ENCODE peak calls at places on chromosomes 11 and 22, in five cellular contexts. One of them, this sample, is unnamed.

GRCh38 chr11:14248577-14248976 is 110.4 kb downstream of the RRAS2 start:
- DNase-seq in kidney: no peak
- DNase-seq in neural crest cell: peak; percentile 16
- DNase-seq in RWPE1: no peak
- DNase-seq in transverse colon: no peak
- DNase-seq in this sample: no peak

GRCh38 chr22:29528144-29528543 is 25.4 kb downstream of the THOC5 start:
- DNase-seq in RWPE1: no peak
- DNase-seq in neural crest cell: no peak
- DNase-seq in transverse colon: no peak
- DNase-seq in kidney: no peak
- DNase-seq in this sample: no peak

GRCh38 chr11:81585534-81585933 is 1148.1 kb downstream of the FAM181B start:
- DNase-seq in kidney: no peak
- DNase-seq in RWPE1: no peak
- DNase-seq in transverse colon: no peak
- DNase-seq in neural crest cell: no peak
- DNase-seq in this sample: no peak

GRCh38 chr11:75499423-75500305 is 26.1 kb downstream of the GDPD5 start:
- DNase-seq in transverse colon: peak; percentile 32
- DNase-seq in kidney: no peak
- DNase-seq in RWPE1: peak; percentile 89
- DNase-seq in neural crest cell: no peak
- DNase-seq in this sample: peak; percentile 95

GRCh38 chr11:19954899-19955298 is 205.4 kb downstream of the DBX1 start:
- DNase-seq in kidney: no peak
- DNase-seq in transverse colon: no peak
- DNase-seq in RWPE1: no peak
- DNase-seq in neural crest cell: no peak
- DNase-seq in this sample: no peak

GRCh38 chr11:102802341-102802740 is 4.4 kb upstream of the MMP1 start:
- DNase-seq in RWPE1: no peak
- DNase-seq in kidney: no peak
- DNase-seq in neural crest cell: no peak
- DNase-seq in transverse colon: no peak
- DNase-seq in this sample: peak; percentile 75

GRCh38 chr11:57500526-57500925 is 15.0 kb downstream of the SLC43A1 start:
- DNase-seq in transverse colon: no peak
- DNase-seq in neural crest cell: no peak
- DNase-seq in kidney: no peak
- DNase-seq in RWPE1: no peak
- DNase-seq in this sample: no peak

GRCh38 chr11:121420398-121420797 is 31.7 kb upstream of the SORL1 start:
- DNase-seq in transverse colon: no peak
- DNase-seq in neural crest cell: no peak
- DNase-seq in kidney: no peak
- DNase-seq in RWPE1: no peak
- DNase-seq in this sample: no peak

GRCh38 chr11:134270250-134270714 is 5.9 kb upstream of the GLB1L3 start:
- DNase-seq in kidney: no peak
- DNase-seq in neural crest cell: no peak
- DNase-seq in RWPE1: no peak
- DNase-seq in transverse colon: no peak
- DNase-seq in this sample: no peak

GRCh38 chr22:40547729-40548143 is 88.8 kb downstream of the MRTFA start:
- DNase-seq in kidney: no peak
- DNase-seq in transverse colon: no peak
- DNase-seq in neural crest cell: no peak
- DNase-seq in RWPE1: no peak
- DNase-seq in this sample: no peak

GRCh38 chr11:133078591-133079179 is 453.6 kb downstream of the OPCML start:
- DNase-seq in kidney: no peak
- DNase-seq in RWPE1: peak; percentile 21
- DNase-seq in neural crest cell: peak; percentile 72
- DNase-seq in transverse colon: peak; percentile 20
- DNase-seq in this sample: peak; percentile 30

GRCh38 chr11:119320593-119321524 is 3.9 kb upstream of the MCAM start:
- DNase-seq in neural crest cell: peak; percentile 59
- DNase-seq in kidney: peak; percentile 87
- DNase-seq in transverse colon: peak; percentile 72
- DNase-seq in RWPE1: no peak
- DNase-seq in this sample: no peak

GRCh38 chr22:32005453-32005852 is 37.6 kb upstream of the SLC5A1 start:
- DNase-seq in neural crest cell: no peak
- DNase-seq in kidney: no peak
- DNase-seq in RWPE1: peak; percentile 13
- DNase-seq in transverse colon: no peak
- DNase-seq in this sample: peak; percentile 64

GRCh38 chr11:57644748-57645715 is 4.7 kb downstream of the YPEL4 start:
- DNase-seq in RWPE1: peak; percentile 75
- DNase-seq in kidney: peak; percentile 91
- DNase-seq in neural crest cell: peak; percentile 86
- DNase-seq in transverse colon: peak; percentile 87
- DNase-seq in this sample: peak; percentile 57

GRCh38 chr11:12682288-12682687 is 8.1 kb downstream of the TEAD1 start:
- DNase-seq in kidney: no peak
- DNase-seq in neural crest cell: no peak
- DNase-seq in RWPE1: no peak
- DNase-seq in transverse colon: no peak
- DNase-seq in this sample: no peak

GRCh38 chr11:12680940-12681258 is 6.7 kb downstream of the TEAD1 start:
- DNase-seq in RWPE1: no peak
- DNase-seq in kidney: no peak
- DNase-seq in transverse colon: no peak
- DNase-seq in neural crest cell: no peak
- DNase-seq in this sample: no peak

GRCh38 chr11:12680246-12680939 is 6.2 kb downstream of the TEAD1 start:
- DNase-seq in RWPE1: peak; percentile 63
- DNase-seq in neural crest cell: peak; percentile 73
- DNase-seq in kidney: peak; percentile 93
- DNase-seq in transverse colon: peak; percentile 91
- DNase-seq in this sample: peak; percentile 87

GRCh38 chr11:12682730-12683500 is 8.7 kb downstream of the TEAD1 start:
- DNase-seq in kidney: no peak
- DNase-seq in transverse colon: no peak
- DNase-seq in RWPE1: no peak
- DNase-seq in neural crest cell: no peak
- DNase-seq in this sample: no peak

GRCh38 chr11:12681462-12681861 is 7.2 kb downstream of the TEAD1 start:
- DNase-seq in transverse colon: no peak
- DNase-seq in kidney: no peak
- DNase-seq in neural crest cell: no peak
- DNase-seq in RWPE1: no peak
- DNase-seq in this sample: no peak
- TF ChIP-seq CTCF in transverse colon: no peak
- TF ChIP-seq CTCF in kidney: no peak
- TF ChIP-seq CTCF in neural crest cell: no peak
- TF ChIP-seq CTCF in RWPE1: no peak
- TF ChIP-seq CTCF in this sample: no peak

GRCh38 chr11:27124514-27125264 is 84.1 kb downstream of the BBOX1 start:
- DNase-seq in transverse colon: no peak
- DNase-seq in neural crest cell: no peak
- DNase-seq in kidney: no peak
- DNase-seq in RWPE1: peak; percentile 13
- DNase-seq in this sample: peak; percentile 51
- TF ChIP-seq CTCF in transverse colon: no peak
- TF ChIP-seq CTCF in neural crest cell: no peak
- TF ChIP-seq CTCF in kidney: peak; percentile 2
- TF ChIP-seq CTCF in RWPE1: no peak
- TF ChIP-seq CTCF in this sample: peak; percentile 70

GRCh38 chr11:70669871-70670683 is 271.7 kb downstream of the CTTN start:
- DNase-seq in neural crest cell: no peak
- DNase-seq in kidney: no peak
- DNase-seq in RWPE1: no peak
- DNase-seq in transverse colon: no peak
- DNase-seq in this sample: no peak
- TF ChIP-seq CTCF in neural crest cell: no peak
- TF ChIP-seq CTCF in kidney: no peak
- TF ChIP-seq CTCF in RWPE1: no peak
- TF ChIP-seq CTCF in transverse colon: no peak
- TF ChIP-seq CTCF in this sample: no peak

GRCh38 chr22:22753526-22754267 is 109.3 kb downstream of the GGTLC2 start:
- DNase-seq in neural crest cell: peak; percentile 59
- DNase-seq in RWPE1: peak; percentile 57
- DNase-seq in kidney: peak; percentile 87
- DNase-seq in transverse colon: peak; percentile 79
- DNase-seq in this sample: peak; percentile 6
- TF ChIP-seq CTCF in neural crest cell: peak; percentile 70
- TF ChIP-seq CTCF in RWPE1: peak; percentile 43
- TF ChIP-seq CTCF in kidney: peak; percentile 38
- TF ChIP-seq CTCF in transverse colon: peak; percentile 57
- TF ChIP-seq CTCF in this sample: peak; percentile 77

DNA sequence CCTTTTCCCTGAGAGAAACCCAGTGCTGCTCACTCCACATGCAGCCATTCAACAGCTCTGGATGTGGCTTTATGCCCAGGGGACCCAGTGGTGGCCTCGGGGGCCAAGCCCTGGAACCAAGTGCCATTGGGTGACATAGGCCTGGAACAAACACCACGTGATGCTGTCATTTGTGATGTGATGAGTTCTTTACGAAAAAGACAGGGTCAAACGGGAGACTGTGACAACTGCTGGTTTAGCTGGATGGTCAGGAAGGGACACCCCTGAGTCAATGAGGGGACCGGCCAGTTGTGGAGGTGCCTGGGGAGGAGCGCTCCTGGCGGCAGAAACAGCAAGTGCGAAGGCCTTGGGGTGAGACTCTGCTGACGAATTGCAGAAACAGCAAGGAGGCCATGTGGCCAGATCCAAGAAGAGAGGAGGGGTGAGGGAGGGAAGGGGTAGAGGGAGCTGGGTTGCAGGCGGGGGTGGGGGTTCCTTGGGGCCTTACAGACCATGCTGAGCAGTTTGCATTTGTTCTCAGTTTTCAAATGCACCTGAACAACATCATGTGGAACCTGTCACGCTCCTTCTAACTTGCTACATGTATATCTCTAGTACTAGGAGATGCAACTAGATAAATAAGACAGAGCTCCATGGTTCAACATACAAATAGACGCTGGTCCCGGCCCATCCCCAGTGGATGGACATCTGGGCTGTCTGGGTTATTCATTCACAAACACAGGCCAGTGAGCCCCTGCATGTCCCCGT is 56.1 kb downstream of the IGLL5 start:
- DNase-seq in kidney: no peak
- DNase-seq in RWPE1: no peak
- DNase-seq in neural crest cell: no peak
- DNase-seq in transverse colon: peak; percentile 7
- DNase-seq in this sample: no peak
- TF ChIP-seq CTCF in kidney: no peak
- TF ChIP-seq CTCF in RWPE1: no peak
- TF ChIP-seq CTCF in neural crest cell: no peak
- TF ChIP-seq CTCF in transverse colon: no peak
- TF ChIP-seq CTCF in this sample: no peak

GRCh38 chr11:16776716-16777115 is 38.3 kb downstream of the C11orf58 start:
- DNase-seq in kidney: no peak
- DNase-seq in neural crest cell: no peak
- DNase-seq in transverse colon: no peak
- DNase-seq in RWPE1: no peak
- DNase-seq in this sample: no peak
- TF ChIP-seq CTCF in kidney: no peak
- TF ChIP-seq CTCF in neural crest cell: no peak
- TF ChIP-seq CTCF in transverse colon: no peak
- TF ChIP-seq CTCF in RWPE1: no peak
- TF ChIP-seq CTCF in this sample: no peak

GRCh38 chr11:36451045-36451444 is 59.0 kb downstream of the TRAF6 start:
- DNase-seq in RWPE1: no peak
- DNase-seq in neural crest cell: no peak
- DNase-seq in kidney: no peak
- DNase-seq in transverse colon: no peak
- DNase-seq in this sample: no peak

GRCh38 chr11:36449566-36450390 is 60.3 kb downstream of the TRAF6 start:
- DNase-seq in neural crest cell: no peak
- DNase-seq in RWPE1: no peak
- DNase-seq in kidney: no peak
- DNase-seq in transverse colon: no peak
- DNase-seq in this sample: no peak

GRCh38 chr11:36452231-36452630 is 57.8 kb downstream of the TRAF6 start:
- DNase-seq in transverse colon: no peak
- DNase-seq in kidney: no peak
- DNase-seq in neural crest cell: no peak
- DNase-seq in RWPE1: no peak
- DNase-seq in this sample: no peak

GRCh38 chr11:36451681-36452080 is 58.4 kb downstream of the TRAF6 start:
- DNase-seq in neural crest cell: no peak
- DNase-seq in transverse colon: no peak
- DNase-seq in kidney: no peak
- DNase-seq in RWPE1: no peak
- DNase-seq in this sample: no peak

GRCh38 chr11:36450391-36450714 is 59.7 kb downstream of the TRAF6 start:
- DNase-seq in neural crest cell: no peak
- DNase-seq in kidney: no peak
- DNase-seq in transverse colon: no peak
- DNase-seq in RWPE1: no peak
- DNase-seq in this sample: no peak
- TF ChIP-seq CTCF in neural crest cell: no peak
- TF ChIP-seq CTCF in kidney: no peak
- TF ChIP-seq CTCF in transverse colon: no peak
- TF ChIP-seq CTCF in RWPE1: no peak
- TF ChIP-seq CTCF in this sample: no peak

This sample was measured in HFFc6.